ENCODE peak calls at places on chromosomes 12 and 14, in ten cellular contexts. W is right atrium auricular region, A is DND-41, S is lung, T is endothelial cell, J is endothelial cell of umbilical vein, H is left lung, O is H9, G is HCT116, M is astrocyte of the spinal cord. B is an unnamed sample.

GRCh38 chr12:19639781-19640180 is 200.5 kb downstream of the AEBP2 start:
- DNase-seq in H (no peak), O (no peak), M (no peak), W (no peak), G (no peak), T (no peak), A (no peak), S (no peak), J (no peak), B (no peak)

GRCh38 chr14:97138801-97139200 is 341.6 kb downstream of the VRK1 start:
- DNase-seq in J (no peak), O (peak), H (no peak), G (peak), A (no peak), T (no peak), S (no peak), W (no peak), M (no peak), B (no peak)

GRCh38 chr14:105313381-105314286 is 914 bp upstream of the PACS2 start:
- DNase-seq in S (no peak), T (peak), O (peak), G (no peak), A (no peak), H (peak), M (no peak), W (no peak), J (peak), B (peak)

GRCh38 chr14:98408024-98408555 is 863.9 kb downstream of the BCL11B start:
- DNase-seq in A (no peak), H (no peak), T (peak), O (no peak), J (no peak), W (no peak), G (no peak), S (no peak), M (no peak), B (no peak)

GRCh38 chr12:89073027-89073398 is 279.3 kb downstream of the DUSP6 start:
- DNase-seq in J (peak), W (no peak), A (no peak), G (no peak), M (peak), T (no peak), O (no peak), S (no peak), H (no peak), B (no peak)

GRCh38 chr14:97446087-97446486 is 648.9 kb downstream of the VRK1 start:
- DNase-seq in O (no peak), S (no peak), M (no peak), G (no peak), H (no peak), T (no peak), W (no peak), A (peak), J (no peak), B (no peak)

GRCh38 chr12:57584050-57584449 is 6.9 kb upstream of the PIP4K2C start:
- DNase-seq in J (no peak), O (no peak), H (no peak), W (no peak), G (no peak), S (no peak), A (no peak), M (no peak), T (no peak), B (no peak)

GRCh38 chr12:69388371-69388770 is 28.8 kb downstream of the YEATS4 start:
- DNase-seq in S (no peak), J (peak), T (no peak), A (no peak), M (peak), G (peak), H (no peak), W (no peak), O (no peak), B (no peak)

GRCh38 chr12:107340920-107341319 is 247.6 kb upstream of the CRY1 start:
- DNase-seq in M (no peak), S (no peak), A (no peak), O (no peak), G (no peak), J (no peak), W (no peak), T (no peak), H (no peak), B (no peak)

GRCh38 chr12:44247588-44247987 is 411.7 kb downstream of the TMEM117 start:
- DNase-seq in M (no peak), A (no peak), H (no peak), G (no peak), J (no peak), S (no peak), W (no peak), T (no peak), O (peak), B (no peak)
- TF ChIP-seq CTCF in M (no peak), A (peak), H (no peak), G (peak), J (no peak), S (no peak), W (no peak), T (no peak), O (peak), B (peak)

GRCh38 chr14:65286443-65286842 is 126.1 kb upstream of the FUT8 start:
- DNase-seq in W (no peak), T (no peak), M (no peak), O (no peak), H (no peak), G (peak), A (peak), J (no peak), S (no peak), B (no peak)
- TF ChIP-seq CTCF in W (no peak), T (peak), M (peak), O (peak), H (no peak), G (peak), A (no peak), J (no peak), S (no peak), B (peak)

GRCh38 chr14:88935083-88935482 is 110.6 kb downstream of the TTC8 start:
- DNase-seq in O (no peak), G (no peak), M (no peak), W (no peak), J (no peak), S (no peak), T (no peak), H (no peak), A (no peak), B (no peak)

GRCh38 chr14:88933203-88933602 is 108.8 kb downstream of the TTC8 start:
- DNase-seq in M (no peak), W (no peak), T (no peak), J (no peak), H (no peak), G (no peak), S (no peak), O (no peak), A (no peak), B (no peak)

GRCh38 chr14:88934231-88934898 is 109.9 kb downstream of the TTC8 start:
- DNase-seq in O (no peak), T (no peak), H (no peak), W (no peak), J (no peak), A (no peak), M (peak), S (no peak), G (no peak), B (no peak)

GRCh38 chr14:88929656-88930436 is 105.4 kb downstream of the TTC8 start:
- DNase-seq in T (no peak), H (no peak), S (no peak), O (peak), G (no peak), W (no peak), A (no peak), J (peak), M (no peak), B (no peak)
- TF ChIP-seq CTCF in T (no peak), H (no peak), S (no peak), O (peak), G (peak), W (no peak), A (peak), J (peak), M (no peak), B (no peak)

GRCh38 chr12:10140001-10140400 is 10.0 kb upstream of the CLEC7A start:
- DNase-seq in A (peak), G (peak), T (peak), O (peak), J (peak), M (peak), S (peak), W (no peak), H (no peak), B (no peak)
- TF ChIP-seq CTCF in A (peak), G (peak), T (peak), O (peak), J (peak), M (peak), S (peak), W (peak), H (peak), B (peak)

GRCh38 chr14:30657606-30658163 is 35.6 kb downstream of the SCFD1 start:
- DNase-seq in S (no peak), T (no peak), G (no peak), M (peak), O (no peak), H (no peak), A (no peak), J (peak), W (no peak), B (no peak)
- TF ChIP-seq CTCF in S (no peak), T (peak), G (peak), M (peak), O (peak), H (no peak), A (peak), J (peak), W (peak), B (peak)

GRCh38 chr14:50955373-50956043 is 11.2 kb upstream of the PYGL start:
- DNase-seq in H (peak), A (peak), O (peak), J (peak), T (peak), G (peak), M (peak), W (peak), S (peak), B (no peak)
- TF ChIP-seq CTCF in H (no peak), A (peak), O (peak), J (peak), T (no peak), G (peak), M (peak), W (no peak), S (peak), B (peak)